ENCODE peak calls at places on chromosome 12, in six cellular contexts. X, K, P, N, J and T are unnamed samples. For H3K36me3 and H3K4me1, the result is how much of the 10 kb centered on the place peaks cover.

GRCh38 chr12:49264466-49264872 is 413 bp upstream of the TUBA1C start:
- DNase-seq in X (no peak), K (peak), P (no peak), N (no peak), J (peak), T (no peak)

GRCh38 chr12:31756977-31757420 is 28.2 kb upstream of the AMN1 start:
- DNase-seq in X (no peak), K (no peak), P (no peak), N (no peak), J (no peak), T (peak)

GRCh38 chr12:47905313-47905730 is 528 bp upstream of the VDR start:
- DNase-seq in X (peak), K (no peak), P (peak), N (peak), J (peak), T (peak)

GRCh38 chr12:55818140-55818728 is 393 bp downstream of the ORMDL2 start:
- DNase-seq in X (no peak), K (no peak), P (no peak), N (no peak), J (peak), T (no peak)

GRCh38 chr12:77591959-77592358 is 238.7 kb upstream of the NAV3 start:
- DNase-seq in X (no peak), K (no peak), P (no peak), N (no peak), J (no peak), T (no peak)

GRCh38 chr12:115377781-115378180 is 693.8 kb upstream of the TBX3 start:
- DNase-seq in X (no peak), K (no peak), P (no peak), N (no peak), J (no peak), T (no peak)

GRCh38 chr12:76922821-76923315 is 44.0 kb upstream of the CSRP2 start:
- DNase-seq in X (no peak), K (no peak), P (no peak), N (no peak), J (no peak), T (no peak)

GRCh38 chr12:121992059-121992879 is 29.4 kb upstream of the BCL7A start:
- DNase-seq in X (peak), K (no peak), P (no peak), N (no peak), J (no peak), T (no peak)

GRCh38 chr12:17592472-17592871 is 497.5 kb downstream of the RERGL start:
- DNase-seq in X (no peak), K (no peak), P (no peak), N (no peak), J (no peak), T (no peak)

GRCh38 chr12:75528692-75529091 is 17.3 kb upstream of the KRR1 start:
- DNase-seq in X (no peak), K (no peak), P (no peak), N (no peak), J (no peak), T (no peak)

GRCh38 chr12:46124132-46124847 is 133.9 kb upstream of the SCAF11 start:
- DNase-seq in X (no peak), K (no peak), P (no peak), N (no peak), J (no peak), T (no peak)

GRCh38 chr12:65494537-65494936 is 216.1 kb downstream of the MSRB3 start:
- DNase-seq in X (no peak), K (no peak), P (no peak), N (no peak), J (no peak), T (peak)

GRCh38 chr12:102816816-102817434 is 100.1 kb downstream of the PAH start:
- DNase-seq in X (no peak), K (peak), P (no peak), N (no peak), J (no peak), T (peak)

GRCh38 chr12:116628989-116629388 is 69.8 kb downstream of the MAP1LC3B2 start:
- DNase-seq in X (no peak), K (no peak), P (no peak), N (no peak), J (no peak), T (peak)

GRCh38 chr12:102921240-102921639 is 4.2 kb upstream of the PAH start:
- DNase-seq in X (no peak), K (no peak), P (no peak), N (no peak), J (no peak), T (no peak)

GRCh38 chr12:2925322-2925995 is 33.7 kb upstream of the TEAD4 start:
- DNase-seq in X (no peak), K (no peak), P (no peak), N (no peak), J (no peak), T (no peak)

GRCh38 chr12:29692237-29692636 is 91.5 kb downstream of the TMTC1 start:
- DNase-seq in X (no peak), K (no peak), P (no peak), N (no peak), J (no peak), T (no peak)

GRCh38 chr12:517538-517937 is 57.8 kb downstream of the B4GALNT3 start:
- DNase-seq in X (no peak), K (no peak), P (no peak), N (no peak), J (no peak), T (no peak)

GRCh38 chr12:116143883-116144266 is 133.6 kb downstream of the MED13L start:
- DNase-seq in X (no peak), K (no peak), P (no peak), N (no peak), J (no peak), T (no peak)

GRCh38 chr12:116150001-116150400 is 127.5 kb downstream of the MED13L start:
- DNase-seq in X (no peak), K (no peak), P (no peak), N (no peak), J (no peak), T (no peak)

GRCh38 chr12:46260153-46260912 is 8.5 kb downstream of the SLC38A1 start:
- DNase-seq in X (no peak), K (no peak), P (no peak), N (no peak), J (no peak), T (no peak)

GRCh38 chr12:64672925-64673409 is 62.7 kb downstream of the RASSF3 start:
- DNase-seq in X (no peak), K (no peak), P (peak), N (no peak), J (peak), T (peak)

GRCh38 chr12:92362785-92363184 is 217.1 kb upstream of the BTG1 start:
- DNase-seq in X (no peak), K (peak), P (no peak), N (no peak), J (no peak), T (no peak)

GRCh38 chr12:107167756-107168155 is 74.4 kb upstream of the CRY1 start:
- DNase-seq in X (no peak), K (no peak), P (no peak), N (no peak), J (no peak), T (no peak)

DNA sequence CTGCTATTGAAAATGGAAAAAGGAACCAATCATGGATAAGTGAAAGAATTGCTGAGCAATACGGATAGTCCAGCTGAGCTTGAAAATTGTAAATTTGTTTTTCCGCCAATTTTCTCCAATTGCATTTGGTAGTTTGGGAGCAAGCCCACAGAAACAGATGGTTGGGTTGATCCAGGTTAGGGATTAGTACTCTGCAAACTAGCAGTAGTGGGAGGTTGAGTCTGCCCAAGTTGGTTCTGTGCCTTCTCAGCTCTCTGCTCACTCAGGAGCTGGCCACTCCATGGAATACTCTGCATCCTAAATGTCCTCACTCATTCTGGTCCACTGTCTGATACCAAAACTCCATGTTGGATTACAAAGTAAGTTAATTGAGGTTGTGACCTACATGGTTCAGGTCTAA is 361.1 kb upstream of the ATP2B1 start:
- DNase-seq in X (no peak), K (no peak), P (no peak), N (no peak), J (no peak), T (no peak)
- H3K36me3 ChIP-seq in X (under half), K (under half), P (under half), N (under half), J (under half), T (under half)

DNA sequence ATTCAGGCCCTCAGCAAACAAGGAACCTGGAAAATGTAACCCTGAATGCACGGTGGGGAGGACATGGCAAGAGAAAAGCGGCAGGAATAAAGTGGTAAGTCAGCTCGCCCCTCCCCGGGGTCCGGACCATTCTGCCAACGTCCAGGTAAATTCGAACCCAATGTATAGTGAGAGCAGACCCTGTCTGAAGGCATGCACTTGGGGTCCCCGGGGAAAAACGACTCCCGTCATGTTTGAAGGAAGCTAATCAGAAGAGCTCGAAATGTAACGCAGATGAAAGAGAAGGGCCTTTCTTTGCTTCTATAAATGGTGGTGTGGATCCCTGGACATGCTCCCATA is 193 bp downstream of the ACACB start:
- DNase-seq in X (no peak), K (no peak), P (no peak), N (no peak), J (no peak), T (no peak)
- H3K27ac ChIP-seq in X (peak), K (no peak), P (peak), N (no peak), J (no peak), T (peak)

GRCh38 chr12:15774819-15775218 is 14.4 kb downstream of the EPS8 start:
- DNase-seq in X (no peak), K (no peak), P (no peak), N (no peak), J (no peak), T (no peak)

GRCh38 chr12:15779925-15780324 is 9.3 kb downstream of the EPS8 start:
- DNase-seq in X (no peak), K (no peak), P (no peak), N (no peak), J (no peak), T (no peak)

GRCh38 chr12:15776532-15776931 is 12.7 kb downstream of the EPS8 start:
- DNase-seq in X (no peak), K (no peak), P (no peak), N (no peak), J (no peak), T (no peak)

GRCh38 chr12:15778126-15778525 is 11.1 kb downstream of the EPS8 start:
- DNase-seq in X (no peak), K (no peak), P (no peak), N (no peak), J (no peak), T (no peak)

GRCh38 chr12:15777355-15778012 is 11.7 kb downstream of the EPS8 start:
- DNase-seq in X (no peak), K (no peak), P (no peak), N (no peak), J (no peak), T (no peak)
- H3K4me1 ChIP-seq in X (under half), K (under half), P (under half), N (under half), J (under half), T (under half)

DNA sequence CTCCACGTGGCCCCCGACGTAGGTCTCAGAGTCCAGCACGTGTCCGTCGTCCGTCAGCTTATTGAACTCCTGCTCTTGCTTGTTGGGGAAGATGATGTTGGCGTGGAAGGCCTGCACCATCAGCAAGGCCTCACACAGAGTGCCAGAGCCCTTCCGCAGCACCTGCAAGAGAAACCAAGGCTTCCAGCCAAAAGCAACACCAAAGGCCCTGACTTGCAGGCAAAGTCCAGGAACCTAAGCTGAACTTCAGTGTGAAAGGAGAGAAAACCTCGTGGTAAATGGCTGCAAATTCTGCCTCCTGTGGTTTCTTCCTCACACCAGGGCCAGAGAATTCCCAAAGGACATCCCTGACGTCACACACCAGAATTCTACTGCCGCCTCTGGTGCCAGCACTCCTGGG is 14.5 kb downstream of the POLE start:
- DNase-seq in X (no peak), K (no peak), P (peak), N (no peak), J (no peak), T (no peak)
- H3K36me3 ChIP-seq in X (under half), K (under half), P (under half), N (half or more), J (under half), T (under half)

GRCh38 chr12:104340177-104340576 is 36.6 kb downstream of the EID3 start:
- DNase-seq in X (no peak), K (no peak), P (no peak), N (no peak), J (no peak), T (no peak)
- H3K27ac ChIP-seq in X (no peak), K (no peak), P (no peak), N (no peak), J (no peak), T (no peak)

DNA sequence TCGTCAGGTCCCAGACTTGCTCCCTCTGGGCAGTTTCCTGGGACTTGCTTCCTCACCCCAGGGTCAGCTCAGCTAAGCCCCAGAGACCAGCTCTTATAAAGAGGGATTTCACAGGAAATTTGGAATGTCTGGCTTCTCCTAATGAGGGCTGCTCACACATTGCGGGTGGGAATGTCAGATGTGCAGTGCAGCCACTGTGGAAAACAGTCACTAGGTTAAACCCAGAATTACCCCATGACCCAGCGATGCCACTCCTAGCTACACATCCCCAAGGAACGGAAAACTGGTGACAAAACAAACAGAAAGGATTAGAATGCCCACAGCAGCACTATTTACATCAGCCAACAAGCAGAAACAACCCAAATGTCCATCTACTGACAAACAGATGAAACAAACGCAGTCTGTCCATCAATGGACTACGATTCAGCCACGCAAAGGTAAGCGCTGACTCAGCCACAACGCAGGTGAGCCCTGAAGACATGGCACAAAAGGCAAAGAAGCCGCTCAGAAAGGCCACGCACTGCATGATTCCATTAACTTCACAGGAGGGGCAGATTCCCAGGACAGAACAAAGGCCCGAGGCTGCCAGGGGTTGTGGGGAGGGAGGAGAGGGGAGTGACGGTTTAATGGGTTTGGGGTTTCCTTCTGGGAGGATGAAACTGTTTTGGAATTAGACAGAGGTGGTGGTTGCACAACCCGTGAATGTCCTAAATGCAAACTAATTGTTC is 63.0 kb downstream of the NCOR2 start:
- DNase-seq in X (no peak), K (no peak), P (no peak), N (no peak), J (no peak), T (no peak)
- H3K4me1 ChIP-seq in X (under half), K (under half), P (under half), N (under half), J (under half), T (under half)

DNA sequence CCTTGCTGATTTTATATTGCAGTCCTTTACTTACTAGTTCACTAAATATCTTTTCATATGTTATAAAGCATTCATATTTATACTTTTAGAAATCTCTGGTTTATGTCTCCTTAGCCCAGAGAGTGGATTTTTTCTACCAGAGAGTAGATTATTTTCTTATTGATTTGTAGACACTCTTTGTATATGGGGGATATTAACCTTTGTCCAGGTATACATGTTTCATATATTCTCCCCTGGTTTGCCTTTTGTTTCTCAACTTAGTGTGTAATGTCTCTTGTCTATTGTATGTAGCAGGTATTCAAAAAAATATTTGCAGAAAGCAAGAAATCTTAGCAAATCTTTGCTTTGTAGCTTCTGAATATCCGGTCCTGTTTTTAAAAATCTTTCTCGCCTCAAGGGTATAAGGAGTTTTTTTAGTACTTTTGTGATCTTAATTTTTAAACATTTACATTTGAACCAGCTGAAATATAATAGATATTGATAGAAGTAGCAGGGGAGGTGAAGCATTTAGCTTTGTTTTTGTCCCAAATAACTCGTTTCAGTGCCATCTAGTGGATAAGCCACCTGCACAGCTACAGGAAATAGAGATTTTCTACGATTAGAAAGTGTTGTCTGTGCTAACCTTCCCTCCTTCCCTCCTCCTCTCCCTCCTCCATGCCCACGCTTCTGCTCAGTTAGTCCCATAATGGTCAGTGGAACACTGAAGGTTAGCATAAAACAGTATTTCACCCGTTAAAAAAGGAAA is 97.0 kb downstream of the PHETA1 start:
- DNase-seq in X (no peak), K (no peak), P (no peak), N (no peak), J (no peak), T (no peak)
- H3K36me3 ChIP-seq in X (under half), K (under half), P (under half), N (under half), J (under half), T (under half)